ENCODE peak calls at places on chromosomes 3 and 15, in four cellular contexts. W is iPS DF 6.9, B is heart left ventricle, P is adrenal gland. F is an unnamed sample. For H3K9me3 and H3K4me1, the result is how much of the 10 kb centered on the place peaks cover.

GRCh38 chr15:62985768-62986167 is 56.8 kb upstream of the TPM1 start:
- DNase-seq in P (no peak), B (no peak), W (no peak), F (no peak)

GRCh38 chr3:58924581-58924980 is 125.2 kb downstream of the CFAP20DC start:
- DNase-seq in W (no peak), P (no peak), B (no peak), F (no peak)

GRCh38 chr15:65952425-65953053 is 83.2 kb downstream of the RAB11A start:
- DNase-seq in P (no peak), W (peak), B (no peak), F (no peak)

GRCh38 chr3:170346481-170347125 is 10.9 kb upstream of the SKIL start:
- DNase-seq in P (no peak), W (no peak), B (no peak), F (no peak)

GRCh38 chr3:71902258-71903128 is 117.5 kb upstream of the PROK2 start:
- DNase-seq in P (no peak), B (no peak), W (no peak), F (no peak)

GRCh38 chr3:127784283-127784682 is 38.0 kb downstream of the MGLL start:
- DNase-seq in P (no peak), W (no peak), B (no peak), F (no peak)

GRCh38 chr15:101046826-101047225 is 127.7 kb downstream of the LRRK1 start:
- DNase-seq in W (no peak), B (no peak), P (peak), F (no peak)

GRCh38 chr3:27311400-27311799 is 57.8 kb downstream of the NEK10 start:
- DNase-seq in B (no peak), P (no peak), W (no peak), F (no peak)

GRCh38 chr3:72953325-72953956 is 43.2 kb upstream of the PPP4R2 start:
- DNase-seq in B (no peak), P (peak), W (no peak), F (no peak)

GRCh38 chr3:183968846-183969245 is 48.8 kb downstream of the ABCC5 start:
- DNase-seq in W (no peak), B (no peak), P (no peak), F (no peak)

GRCh38 chr3:128067481-128067880 is 15.2 kb downstream of the SEC61A1 start:
- DNase-seq in B (no peak), W (no peak), P (no peak), F (no peak)

GRCh38 chr15:28098360-28098765 is 752 bp downstream of the OCA2 start:
- DNase-seq in B (no peak), W (no peak), P (peak), F (no peak)

GRCh38 chr15:63029701-63030100 is 12.8 kb upstream of the TPM1 start:
- DNase-seq in P (no peak), W (no peak), B (no peak), F (no peak)

GRCh38 chr3:128081226-128081625 is 29.0 kb downstream of the SEC61A1 start:
- DNase-seq in P (peak), B (no peak), W (no peak), F (no peak)

GRCh38 chr3:99637381-99638111 is 848 bp upstream of the COL8A1 start:
- DNase-seq in B (no peak), W (no peak), P (no peak), F (peak)

GRCh38 chr3:8967553-8967952 is 4.3 kb upstream of the RAD18 start:
- DNase-seq in B (no peak), W (no peak), P (no peak), F (no peak)

GRCh38 chr3:23046536-23046935 is 156.6 kb upstream of the UBE2E2 start:
- DNase-seq in B (no peak), W (no peak), P (no peak), F (no peak)

GRCh38 chr3:183817111-183817510 is 8.3 kb downstream of the MAP6D1 start:
- DNase-seq in P (no peak), B (no peak), W (no peak), F (no peak)

GRCh38 chr3:160376681-160377080 is 22.3 kb downstream of the IFT80 start:
- DNase-seq in W (no peak), P (no peak), B (no peak), F (no peak)

GRCh38 chr15:47715856-47716445 is 1.4 kb upstream of the SEMA6D start:
- DNase-seq in B (no peak), P (no peak), W (no peak), F (peak)

GRCh38 chr3:193641376-193641775 is 48.4 kb downstream of the OPA1 start:
- DNase-seq in P (no peak), B (no peak), W (no peak), F (no peak)

GRCh38 chr3:160808838-160809237 is 52.8 kb downstream of the PPM1L start:
- DNase-seq in W (no peak), B (peak), P (peak), F (peak)

GRCh38 chr3:188326968-188327367 is 173.0 kb downstream of the LPP start:
- DNase-seq in B (no peak), W (no peak), P (no peak), F (no peak)

GRCh38 chr3:73614385-73614784 is 10.4 kb downstream of the PDZRN3 start:
- DNase-seq in P (no peak), B (no peak), W (no peak), F (no peak)

GRCh38 chr15:35784745-35785144 is 238.8 kb upstream of the DPH6 start:
- DNase-seq in P (no peak), W (no peak), B (no peak), F (no peak)

GRCh38 chr3:30657914-30658313 is 51.5 kb downstream of the TGFBR2 start:
- DNase-seq in B (no peak), P (no peak), W (no peak), F (no peak)

GRCh38 chr3:155785662-155786295 is 20.3 kb downstream of the C3orf33 start:
- DNase-seq in W (no peak), B (no peak), P (no peak), F (no peak)

GRCh38 chr3:65717676-65718346 is 320.9 kb downstream of the MAGI1 start:
- DNase-seq in W (no peak), P (no peak), B (no peak), F (no peak)

GRCh38 chr3:120450914-120451669 is at the start of gene FSTL1:
- DNase-seq in P (peak), W (no peak), B (peak), F (peak)

GRCh38 chr15:63718590-63719035 is 115.1 kb downstream of the HERC1 start:
- DNase-seq in B (no peak), P (no peak), W (no peak), F (no peak)

GRCh38 chr3:164806188-164806587 is 272.1 kb downstream of the SI start:
- DNase-seq in W (peak), P (no peak), B (no peak), F (no peak)

GRCh38 chr3:51708216-51708845 is 1.5 kb downstream of the GRM2 start:
- DNase-seq in B (peak), P (peak), W (no peak), F (no peak)

GRCh38 chr3:135887220-135887619 is 78.3 kb upstream of the PPP2R3A start:
- DNase-seq in B (no peak), P (no peak), W (no peak), F (no peak)

GRCh38 chr3:197613187-197613586 is 57.4 kb upstream of the BDH1 start:
- DNase-seq in W (no peak), P (no peak), B (no peak), F (no peak)

GRCh38 chr3:146164071-146164470 is 3.1 kb upstream of the PLOD2 start:
- DNase-seq in P (no peak), B (no peak), W (no peak), F (no peak)

GRCh38 chr3:141065258-141065657 is 14.1 kb downstream of the SPSB4 start:
- DNase-seq in B (no peak), P (peak), W (no peak), F (no peak)

GRCh38 chr15:57551717-57552677 is 39.7 kb upstream of the MYZAP start:
- DNase-seq in P (no peak), W (no peak), B (no peak), F (no peak)

GRCh38 chr3:158769519-158770253 is 32.2 kb upstream of the MFSD1 start:
- DNase-seq in W (no peak), P (no peak), B (no peak), F (no peak)

GRCh38 chr15:78002996-78003395 is 74.5 kb downstream of the TBC1D2B start:
- DNase-seq in W (no peak), P (peak), B (no peak), F (no peak)

GRCh38 chr15:78004222-78004727 is 73.2 kb downstream of the TBC1D2B start:
- DNase-seq in P (peak), W (no peak), B (no peak), F (no peak)

GRCh38 chr15:78004919-78005634 is 72.4 kb downstream of the TBC1D2B start:
- DNase-seq in W (no peak), P (peak), B (peak), F (peak)

GRCh38 chr15:78001656-78002055 is 75.9 kb downstream of the TBC1D2B start:
- DNase-seq in B (no peak), P (no peak), W (no peak), F (no peak)

GRCh38 chr15:78003539-78004008 is 73.9 kb downstream of the TBC1D2B start:
- DNase-seq in W (no peak), B (no peak), P (peak), F (no peak)
- H3K27ac ChIP-seq in W (no peak), B (no peak), P (peak), F (no peak)

GRCh38 chr3:44722103-44722401 is 7.4 kb upstream of the ZNF501 start:
- DNase-seq in P (no peak), W (no peak), B (no peak), F (no peak)
- H3K9me3 ChIP-seq in P (under half), W (under half), B (under half), F (under half)

DNA sequence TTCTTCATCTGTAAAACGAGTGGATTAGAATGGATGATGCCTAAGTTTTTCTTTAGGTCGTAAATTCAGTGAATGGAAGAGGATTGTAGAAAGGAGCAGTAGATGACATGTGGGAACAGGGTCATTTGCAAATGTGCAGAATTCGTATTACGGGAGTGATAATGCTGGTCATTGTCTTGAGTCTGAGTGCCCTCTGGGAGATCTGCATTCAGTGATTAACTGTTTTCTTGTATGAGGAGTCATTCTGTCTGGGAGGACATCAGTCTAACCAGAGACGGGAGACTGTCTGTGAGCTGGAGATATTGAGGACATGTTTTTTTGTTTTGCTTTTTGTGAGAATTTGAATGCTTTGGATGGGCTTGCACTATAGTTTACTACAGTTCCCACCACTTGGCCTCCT is 641.7 kb upstream of the TBL1XR1 start:
- DNase-seq in W (no peak), B (no peak), P (no peak), F (no peak)
- H3K4me1 ChIP-seq in W (under half), B (under half), P (under half), F (under half)

GRCh38 chr3:12893247-12893646 is 51.9 kb upstream of the RPL32 start:
- DNase-seq in W (no peak), P (no peak), B (no peak), F (no peak)

GRCh38 chr3:12896206-12896697 is 54.9 kb upstream of the RPL32 start:
- DNase-seq in B (no peak), P (no peak), W (no peak), F (no peak)

GRCh38 chr3:12895391-12896205 is 54.2 kb upstream of the RPL32 start:
- DNase-seq in B (no peak), P (peak), W (no peak), F (no peak)

GRCh38 chr3:12893872-12894271 is 52.5 kb upstream of the RPL32 start:
- DNase-seq in W (no peak), P (no peak), B (peak), F (no peak)

GRCh38 chr3:12894629-12895028 is 53.3 kb upstream of the RPL32 start:
- DNase-seq in W (no peak), P (no peak), B (peak), F (no peak)
- H3K27ac ChIP-seq in W (no peak), P (no peak), B (no peak), F (no peak)

GRCh38 chr15:85761635-85762034 is 33.1 kb downstream of the KLHL25 start:
- DNase-seq in P (no peak), B (no peak), W (no peak), F (no peak)
- H3K9me3 ChIP-seq in P (under half), B (under half), W (under half), F (under half)

GRCh38 chr15:60384526-60385127 is 13.2 kb downstream of the ANXA2 start:
- DNase-seq in W (no peak), B (no peak), P (no peak), F (no peak)

GRCh38 chr15:60385620-60386552 is 11.9 kb downstream of the ANXA2 start:
- DNase-seq in W (no peak), P (no peak), B (no peak), F (no peak)

GRCh38 chr15:60390231-60390630 is 7.6 kb downstream of the ANXA2 start:
- DNase-seq in B (no peak), P (no peak), W (no peak), F (no peak)

GRCh38 chr15:60389261-60390077 is 8.3 kb downstream of the ANXA2 start:
- DNase-seq in B (no peak), W (no peak), P (no peak), F (no peak)

DNA sequence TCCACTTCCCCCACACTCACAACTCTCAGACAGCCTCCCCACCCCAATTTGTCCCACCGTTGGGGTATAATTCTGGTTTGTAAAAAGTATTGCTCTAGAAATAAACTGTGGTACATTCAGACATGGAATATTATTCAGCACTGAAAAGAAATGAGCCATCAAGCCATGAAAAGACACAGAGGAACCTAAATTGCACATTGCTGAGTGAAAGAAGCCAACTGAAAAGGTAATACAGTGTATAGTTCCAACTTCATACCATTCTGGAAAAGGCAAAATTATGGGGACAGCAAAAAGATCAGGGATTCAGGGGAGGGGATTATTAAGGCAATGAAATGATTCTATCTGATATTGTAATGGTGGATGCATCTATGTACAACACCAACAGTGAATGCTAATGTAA is 10.5 kb downstream of the ANXA2 start:
- DNase-seq in B (no peak), P (no peak), W (no peak), F (no peak)
- H3K4me1 ChIP-seq in B (under half), P (under half), W (under half), F (under half)

DNA sequence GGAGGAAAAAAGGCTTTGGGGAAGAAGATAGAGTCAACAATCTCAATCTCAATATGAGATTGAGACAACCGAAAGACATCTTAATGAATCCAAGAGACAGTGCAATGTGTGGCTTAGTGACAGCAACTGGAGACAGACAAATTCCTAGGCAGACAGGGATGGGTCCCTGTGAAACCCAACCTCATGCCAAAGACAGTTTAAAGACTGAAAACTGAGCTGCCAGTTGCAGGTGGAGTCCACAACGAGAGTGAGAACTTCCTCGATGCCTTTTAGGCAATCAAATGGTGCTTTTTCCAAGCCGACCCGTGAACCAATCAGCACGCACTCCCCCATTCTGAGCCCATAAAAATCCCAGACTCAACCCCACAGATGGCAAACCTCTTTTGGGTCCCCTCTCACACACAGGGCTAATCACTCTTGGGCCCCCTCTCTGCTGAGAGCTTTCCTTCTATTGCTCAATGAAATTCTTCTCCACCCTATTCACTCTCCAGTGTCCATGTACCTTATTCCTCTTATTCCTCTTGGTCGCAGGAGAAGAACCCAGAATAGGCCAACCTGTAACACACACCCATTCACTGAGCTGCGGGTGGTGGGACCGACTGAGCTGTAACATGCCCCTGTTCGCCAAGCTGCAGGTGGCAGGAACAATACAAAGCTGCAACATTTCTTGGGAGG is 34.8 kb downstream of the ZMAT3 start:
- DNase-seq in P (no peak), W (no peak), B (no peak), F (no peak)
- H3K27ac ChIP-seq in P (no peak), W (no peak), B (no peak), F (no peak)

GRCh38 chr15:25234831-25235230 is 204.0 kb downstream of the UBE3A start:
- DNase-seq in B (peak), P (no peak), W (no peak), F (peak)

GRCh38 chr15:25235391-25235790 is 203.4 kb downstream of the UBE3A start:
- DNase-seq in W (no peak), B (peak), P (no peak), F (peak)

GRCh38 chr15:25236861-25237155 is 202.0 kb downstream of the UBE3A start:
- DNase-seq in P (no peak), B (peak), W (no peak), F (peak)

GRCh38 chr15:25236143-25236860 is 202.5 kb downstream of the UBE3A start:
- DNase-seq in W (no peak), B (peak), P (no peak), F (no peak)

DNA sequence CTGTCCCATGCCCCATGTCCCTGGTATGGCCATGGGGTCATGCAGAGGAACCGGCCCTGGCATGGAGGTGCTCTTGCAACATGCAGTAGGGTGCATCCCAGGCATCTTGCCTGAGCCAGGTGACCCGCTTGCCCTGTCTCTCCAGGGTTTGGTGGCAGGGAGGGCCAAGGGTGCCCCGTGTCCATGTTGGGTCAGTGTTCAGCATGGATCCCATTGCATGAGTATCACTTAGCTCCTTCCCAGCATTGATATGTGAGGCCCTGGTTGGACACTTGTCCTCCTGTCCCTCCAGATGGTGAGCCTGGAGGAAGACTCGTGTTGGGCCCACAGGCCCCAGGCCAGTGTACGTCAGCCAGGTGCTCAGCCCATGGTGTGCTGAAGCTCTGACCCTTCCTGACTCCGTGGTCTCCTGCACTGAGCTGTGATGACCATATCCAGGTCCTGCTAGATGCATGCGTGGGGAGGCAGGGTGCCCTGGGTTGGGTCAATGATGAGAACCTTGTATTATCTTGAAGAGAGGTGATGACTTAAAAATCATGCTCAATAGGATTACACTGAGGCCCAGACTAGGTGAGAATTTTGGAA is 205.0 kb downstream of the UBE3A start:
- DNase-seq in W (no peak), P (no peak), B (no peak), F (no peak)
- H3K9me3 ChIP-seq in W (under half), P (under half), B (under half), F (under half)